ENCODE peak calls at places on chromosomes 13 and 19, in five cellular contexts. One of them, this sample, is unnamed.

GRCh38 chr13:75178436-75178835 is 303.5 kb downstream of the TBC1D4 start:
- DNase-seq in GM23338: no peak
- DNase-seq in natural killer cell: no peak
- DNase-seq in left cardiac atrium: no peak
- DNase-seq in GF-D8: no peak
- DNase-seq in this sample: no peak

GRCh38 chr13:24217601-24218281 is 57.2 kb downstream of the SPATA13 start:
- DNase-seq in GM23338: peak
- DNase-seq in natural killer cell: no peak
- DNase-seq in left cardiac atrium: no peak
- DNase-seq in GF-D8: peak
- DNase-seq in this sample: no peak

GRCh38 chr13:88068316-88068715 is 397.1 kb downstream of the SLITRK5 start:
- DNase-seq in natural killer cell: no peak
- DNase-seq in GF-D8: no peak
- DNase-seq in left cardiac atrium: no peak
- DNase-seq in GM23338: no peak
- DNase-seq in this sample: no peak

GRCh38 chr13:50905256-50905655 is 4.3 kb upstream of the RNASEH2B start:
- DNase-seq in GF-D8: no peak
- DNase-seq in GM23338: no peak
- DNase-seq in natural killer cell: no peak
- DNase-seq in left cardiac atrium: no peak
- DNase-seq in this sample: no peak

GRCh38 chr19:55585658-55586339 is 5.2 kb upstream of the ZNF579 start:
- DNase-seq in left cardiac atrium: peak
- DNase-seq in GF-D8: no peak
- DNase-seq in natural killer cell: no peak
- DNase-seq in GM23338: peak
- DNase-seq in this sample: no peak

GRCh38 chr19:24000656-24001055 is 86.0 kb downstream of the ZNF726 start:
- DNase-seq in GF-D8: no peak
- DNase-seq in left cardiac atrium: no peak
- DNase-seq in natural killer cell: no peak
- DNase-seq in GM23338: no peak
- DNase-seq in this sample: no peak

GRCh38 chr19:10279737-10280442 is 6.9 kb upstream of the ICAM4 start:
- DNase-seq in natural killer cell: no peak
- DNase-seq in GM23338: no peak
- DNase-seq in left cardiac atrium: no peak
- DNase-seq in GF-D8: peak
- DNase-seq in this sample: no peak

GRCh38 chr19:52492991-52493470 is 34.4 kb upstream of the ZNF808 start:
- DNase-seq in GM23338: peak
- DNase-seq in left cardiac atrium: peak
- DNase-seq in GF-D8: no peak
- DNase-seq in natural killer cell: no peak
- DNase-seq in this sample: no peak

GRCh38 chr19:18282021-18282787 is 782 bp upstream of the JUND start:
- DNase-seq in GF-D8: peak
- DNase-seq in natural killer cell: peak
- DNase-seq in GM23338: no peak
- DNase-seq in left cardiac atrium: peak
- DNase-seq in this sample: no peak

GRCh38 chr13:101018720-101019119 is 344.1 kb upstream of the TMTC4 start:
- DNase-seq in left cardiac atrium: no peak
- DNase-seq in GM23338: no peak
- DNase-seq in natural killer cell: no peak
- DNase-seq in GF-D8: no peak
- DNase-seq in this sample: no peak

This sample was measured in SIG-M5.